ENCODE peak calls at places on chromosome 12, in eight cellular contexts. O is stimulated activated CD8-positive, alpha-beta memory T cell treated with anti-CD3 and anti-CD28 coated beads, Interleukin-7, amount 100 ng/mL, for 1 hour; H is tibial artery; Y is T follicular helper cell; U is EL; N is KBM-7; S is BE2C; D is AML-193. A is an unnamed sample.

GRCh38 chr12:49346659-49347306 is at the start of gene DNAJC22:
- DNase-seq in Y (no peak), N (no peak), H (no peak), D (no peak), S (peak), O (no peak), U (no peak), A (peak)

GRCh38 chr12:62256408-62257079 is 3.7 kb upstream of the USP15 start:
- DNase-seq in O (no peak), S (no peak), U (no peak), D (peak), H (no peak), Y (no peak), N (peak), A (no peak)

GRCh38 chr12:52672321-52672933 is 7.8 kb downstream of the KRT1 start:
- DNase-seq in Y (no peak), N (no peak), H (no peak), O (no peak), D (no peak), U (no peak), S (no peak), A (peak)

GRCh38 chr12:68733661-68734071 is 12.3 kb upstream of the SLC35E3 start:
- DNase-seq in U (peak), S (no peak), H (no peak), D (no peak), Y (no peak), N (no peak), O (no peak), A (peak)

GRCh38 chr12:109729837-109730200 is 16.2 kb downstream of the FAM222A start:
- DNase-seq in N (no peak), D (no peak), U (no peak), S (peak), Y (no peak), O (no peak), H (no peak), A (no peak)

GRCh38 chr12:49553512-49554088 is 14.3 kb downstream of the MCRS1 start:
- DNase-seq in S (no peak), H (no peak), N (peak), Y (no peak), O (no peak), U (no peak), D (peak), A (peak)

GRCh38 chr12:27013606-27014084 is 539 bp downstream of the TM7SF3 start:
- DNase-seq in S (no peak), N (peak), D (peak), Y (no peak), O (no peak), U (no peak), H (peak), A (peak)

GRCh38 chr12:122054842-122055544 is 23.6 kb upstream of the MLXIP start:
- DNase-seq in Y (no peak), S (no peak), N (no peak), H (no peak), O (no peak), D (no peak), U (no peak), A (no peak)

GRCh38 chr12:27967551-27968054 is 4.9 kb downstream of the PTHLH start:
- DNase-seq in S (no peak), N (no peak), U (peak), Y (no peak), D (no peak), O (no peak), H (no peak), A (peak)

GRCh38 chr12:61993734-61994345 is 266.4 kb upstream of the USP15 start:
- DNase-seq in S (no peak), Y (no peak), D (peak), N (peak), H (no peak), U (peak), O (no peak), A (peak)

GRCh38 chr12:93459097-93459496 is 8.2 kb upstream of the MRPL42 start:
- DNase-seq in D (no peak), N (no peak), Y (no peak), U (no peak), S (no peak), O (no peak), H (no peak), A (no peak)

GRCh38 chr12:5201554-5202243 is 158.0 kb downstream of the KCNA5 start:
- DNase-seq in N (peak), U (no peak), S (peak), D (no peak), O (no peak), H (no peak), Y (no peak), A (no peak)

GRCh38 chr12:13962699-13963098 is 18.7 kb downstream of the GRIN2B start:
- DNase-seq in N (peak), D (no peak), U (peak), Y (no peak), O (no peak), H (no peak), S (peak), A (peak)

GRCh38 chr12:125133616-125134015 is 68.4 kb downstream of the AACS start:
- DNase-seq in O (no peak), H (no peak), Y (no peak), D (no peak), N (no peak), S (no peak), U (no peak), A (no peak)

GRCh38 chr12:96208346-96208745 is 14.2 kb downstream of the ELK3 start:
- DNase-seq in D (no peak), O (no peak), S (no peak), Y (no peak), H (no peak), N (no peak), U (peak), A (peak)

GRCh38 chr12:97989366-97989940 is 525.9 kb upstream of the TMPO start:
- DNase-seq in N (no peak), Y (no peak), D (no peak), S (no peak), O (no peak), H (no peak), U (no peak), A (no peak)

GRCh38 chr12:100450726-100451125 is 22.9 kb upstream of the NR1H4 start:
- DNase-seq in H (no peak), N (no peak), D (no peak), O (no peak), S (no peak), Y (no peak), U (no peak), A (peak)

GRCh38 chr12:89525002-89525823 is 617 bp upstream of the GALNT4 start:
- DNase-seq in H (peak), D (no peak), N (peak), O (no peak), Y (peak), S (peak), U (peak), A (peak)

GRCh38 chr12:25997401-25997973 is 39.0 kb downstream of the RASSF8 start:
- DNase-seq in H (no peak), S (no peak), U (peak), D (no peak), Y (no peak), N (no peak), O (no peak), A (peak)

GRCh38 chr12:124053855-124054254 is 80.8 kb downstream of the ZNF664 start:
- DNase-seq in N (peak), U (peak), Y (no peak), O (no peak), H (no peak), S (peak), D (no peak), A (peak)

GRCh38 chr12:63864456-63864709 is 19.9 kb downstream of the SRGAP1 start:
- DNase-seq in Y (no peak), N (no peak), H (no peak), O (no peak), S (no peak), D (no peak), U (no peak), A (no peak)

GRCh38 chr12:111405856-111406473 is at the start of gene SH2B3:
- DNase-seq in N (no peak), S (peak), Y (peak), D (no peak), O (peak), H (no peak), U (peak), A (peak)

GRCh38 chr12:12079291-12079690 is 8.6 kb downstream of the BCL2L14 start:
- DNase-seq in H (no peak), N (no peak), O (no peak), U (peak), Y (no peak), S (no peak), D (no peak), A (peak)

GRCh38 chr12:466762-467161 is 7.0 kb downstream of the B4GALNT3 start:
- DNase-seq in O (no peak), U (no peak), D (no peak), Y (no peak), S (no peak), H (no peak), N (no peak), A (no peak)

GRCh38 chr12:26471560-26471959 is 276.2 kb downstream of the SSPN start:
- DNase-seq in O (no peak), D (peak), N (peak), U (no peak), Y (no peak), S (no peak), H (no peak), A (peak)

GRCh38 chr12:123398177-123398916 is 14.4 kb downstream of the KMT5A start:
- DNase-seq in H (peak), N (no peak), D (no peak), Y (no peak), U (peak), S (no peak), O (no peak), A (peak)

GRCh38 chr12:57552306-57552651 is 2.4 kb downstream of the KIF5A start:
- DNase-seq in U (no peak), S (no peak), N (no peak), D (no peak), Y (no peak), O (no peak), H (no peak), A (no peak)

GRCh38 chr12:69007166-69007857 is 74.3 kb upstream of the CPM start:
- DNase-seq in O (no peak), S (no peak), U (peak), D (no peak), Y (no peak), N (peak), H (no peak), A (peak)

GRCh38 chr12:32151081-32151480 is 44.4 kb downstream of the BICD1 start:
- DNase-seq in H (no peak), D (no peak), U (no peak), O (no peak), N (no peak), Y (no peak), S (no peak), A (no peak)

GRCh38 chr12:116319316-116319715 is 41.8 kb upstream of the MED13L start:
- DNase-seq in Y (no peak), U (no peak), O (no peak), D (no peak), N (peak), H (no peak), S (no peak), A (no peak)

GRCh38 chr12:90832427-90832826 is 122.5 kb downstream of the CCER1 start:
- DNase-seq in S (no peak), Y (no peak), O (no peak), N (no peak), U (no peak), H (no peak), D (no peak), A (no peak)

A was measured in ELR.